ENCODE peak calls at places on chromosome 21, in six cellular contexts. One of them, this sample, is unnamed.

GRCh38 chr21:44758141-44758561 is 43.5 kb downstream of the UBE2G2 start:
- DNase-seq in GM12865: no peak
- DNase-seq in HuH-7.5: no peak
- DNase-seq in iris pigment epithelial cell: no peak
- DNase-seq in T-helper 17 cell: no peak
- DNase-seq in T1000: no peak
- DNase-seq in this sample: no peak

GRCh38 chr21:33849839-33850238 is 65.8 kb downstream of the ATP5PO start:
- DNase-seq in GM12865: no peak
- DNase-seq in HuH-7.5: no peak
- DNase-seq in iris pigment epithelial cell: no peak
- DNase-seq in T-helper 17 cell: no peak
- DNase-seq in T1000: no peak
- DNase-seq in this sample: no peak

GRCh38 chr21:26982767-26983166 is 15.9 kb upstream of the ADAMTS5 start:
- DNase-seq in GM12865: no peak
- DNase-seq in HuH-7.5: no peak
- DNase-seq in iris pigment epithelial cell: peak; percentile 23
- DNase-seq in T-helper 17 cell: no peak
- DNase-seq in T1000: peak; percentile 55
- DNase-seq in this sample: no peak

GRCh38 chr21:37758997-37759396 is 157.3 kb downstream of the KCNJ6 start:
- DNase-seq in GM12865: peak; percentile 43
- DNase-seq in HuH-7.5: peak; percentile 23
- DNase-seq in iris pigment epithelial cell: peak; percentile 63
- DNase-seq in T-helper 17 cell: no peak
- DNase-seq in T1000: no peak
- DNase-seq in this sample: peak; percentile 4

GRCh38 chr21:36968414-36968813 is 1.9 kb upstream of the HLCS start:
- DNase-seq in GM12865: no peak
- DNase-seq in HuH-7.5: no peak
- DNase-seq in iris pigment epithelial cell: no peak
- DNase-seq in T-helper 17 cell: no peak
- DNase-seq in T1000: no peak
- DNase-seq in this sample: no peak

GRCh38 chr21:26888931-26889330 is 43.7 kb upstream of the ADAMTS1 start:
- DNase-seq in GM12865: no peak
- DNase-seq in HuH-7.5: no peak
- DNase-seq in iris pigment epithelial cell: no peak
- DNase-seq in T-helper 17 cell: no peak
- DNase-seq in T1000: no peak
- DNase-seq in this sample: no peak

GRCh38 chr21:45289655-45290515 is 2.2 kb upstream of the POFUT2 start:
- DNase-seq in GM12865: no peak
- DNase-seq in HuH-7.5: no peak
- DNase-seq in iris pigment epithelial cell: no peak
- DNase-seq in T-helper 17 cell: no peak
- DNase-seq in T1000: no peak
- DNase-seq in this sample: no peak

GRCh38 chr21:29130234-29130993 is at the start of gene MAP3K7CL:
- DNase-seq in GM12865: no peak
- DNase-seq in HuH-7.5: no peak
- DNase-seq in iris pigment epithelial cell: peak; percentile 100
- DNase-seq in T-helper 17 cell: no peak
- DNase-seq in T1000: peak; percentile 92
- DNase-seq in this sample: no peak

GRCh38 chr21:25421327-25422028 is 185.8 kb downstream of the MRPL39 start:
- DNase-seq in GM12865: peak; percentile 95
- DNase-seq in HuH-7.5: no peak
- DNase-seq in iris pigment epithelial cell: peak; percentile 57
- DNase-seq in T-helper 17 cell: peak; percentile 15
- DNase-seq in T1000: no peak
- DNase-seq in this sample: no peak

GRCh38 chr21:42931560-42932235 is 6.3 kb upstream of the ERVH48-1 start:
- DNase-seq in GM12865: peak; percentile 27
- DNase-seq in HuH-7.5: no peak
- DNase-seq in iris pigment epithelial cell: no peak
- DNase-seq in T-helper 17 cell: no peak
- DNase-seq in T1000: no peak
- DNase-seq in this sample: no peak

GRCh38 chr21:42566524-42567180 is 53.0 kb downstream of the SLC37A1 start:
- DNase-seq in GM12865: no peak
- DNase-seq in HuH-7.5: no peak
- DNase-seq in iris pigment epithelial cell: no peak
- DNase-seq in T-helper 17 cell: no peak
- DNase-seq in T1000: no peak
- DNase-seq in this sample: no peak

GRCh38 chr21:45598666-45599065 is 44.9 kb upstream of the PCBP3 start:
- DNase-seq in GM12865: no peak
- DNase-seq in HuH-7.5: no peak
- DNase-seq in iris pigment epithelial cell: no peak
- DNase-seq in T-helper 17 cell: no peak
- DNase-seq in T1000: no peak
- DNase-seq in this sample: no peak

GRCh38 chr21:34524671-34525601 is 12.9 kb upstream of the KCNE1 start:
- DNase-seq in GM12865: no peak
- DNase-seq in HuH-7.5: no peak
- DNase-seq in iris pigment epithelial cell: peak; percentile 68
- DNase-seq in T-helper 17 cell: no peak
- DNase-seq in T1000: no peak
- DNase-seq in this sample: no peak

GRCh38 chr21:32186843-32187242 is 92.0 kb downstream of the MIS18A start:
- DNase-seq in GM12865: no peak
- DNase-seq in HuH-7.5: no peak
- DNase-seq in iris pigment epithelial cell: no peak
- DNase-seq in T-helper 17 cell: no peak
- DNase-seq in T1000: no peak
- DNase-seq in this sample: no peak

GRCh38 chr21:19684328-19684727 is 1280.7 kb upstream of the TMPRSS15 start:
- DNase-seq in GM12865: no peak
- DNase-seq in HuH-7.5: no peak
- DNase-seq in iris pigment epithelial cell: no peak
- DNase-seq in T-helper 17 cell: no peak
- DNase-seq in T1000: no peak
- DNase-seq in this sample: no peak

GRCh38 chr21:40383951-40384350 is 463.0 kb downstream of the DSCAM start:
- DNase-seq in GM12865: no peak
- DNase-seq in HuH-7.5: no peak
- DNase-seq in iris pigment epithelial cell: no peak
- DNase-seq in T-helper 17 cell: no peak
- DNase-seq in T1000: no peak
- DNase-seq in this sample: no peak

GRCh38 chr21:42038826-42039425 is 28.8 kb upstream of the ZBTB21 start:
- DNase-seq in GM12865: no peak
- DNase-seq in HuH-7.5: no peak
- DNase-seq in iris pigment epithelial cell: peak; percentile 78
- DNase-seq in T-helper 17 cell: no peak
- DNase-seq in T1000: no peak
- DNase-seq in this sample: no peak

GRCh38 chr21:21028275-21028814 is 30.1 kb downstream of the NCAM2 start:
- DNase-seq in GM12865: no peak
- DNase-seq in HuH-7.5: no peak
- DNase-seq in iris pigment epithelial cell: no peak
- DNase-seq in T-helper 17 cell: no peak
- DNase-seq in T1000: no peak
- DNase-seq in this sample: no peak

This sample was measured in PC-9.